ENCODE peak calls at places on chromosomes 3 and 15, in six cellular contexts. R, L, N, G, W and M are unnamed samples.

GRCh38 chr3:31533169-31533870 is 595 bp downstream of the STT3B start:
- DNase-seq in R (peak), L (peak), N (peak), G (peak), W (peak), M (peak)

GRCh38 chr15:26970712-26971210 is at the start of gene GABRG3:
- DNase-seq in R (peak), L (peak), N (no peak), G (no peak), W (peak), M (no peak)

GRCh38 chr15:74345051-74345450 is 22.4 kb downstream of the CYP11A1 start:
- DNase-seq in R (no peak), L (no peak), N (no peak), G (no peak), W (peak), M (no peak)

GRCh38 chr3:45546636-45547201 is 47.8 kb upstream of the LIMD1 start:
- DNase-seq in R (peak), L (peak), N (no peak), G (no peak), W (peak), M (no peak)

GRCh38 chr15:81106560-81106959 is 27.5 kb upstream of the CFAP161 start:
- DNase-seq in R (peak), L (peak), N (peak), G (peak), W (peak), M (peak)

GRCh38 chr3:30232142-30232541 is 374.3 kb upstream of the TGFBR2 start:
- DNase-seq in R (no peak), L (no peak), N (peak), G (no peak), W (no peak), M (no peak)

GRCh38 chr3:63199606-63200005 is 78.5 kb upstream of the SYNPR start:
- DNase-seq in R (no peak), L (no peak), N (no peak), G (no peak), W (no peak), M (no peak)

GRCh38 chr15:98873441-98874218 is 134.0 kb downstream of the PGPEP1L start:
- DNase-seq in R (no peak), L (no peak), N (no peak), G (no peak), W (no peak), M (no peak)

GRCh38 chr3:133874344-133874743 is 21.3 kb downstream of the RAB6B start:
- DNase-seq in R (no peak), L (no peak), N (no peak), G (no peak), W (no peak), M (no peak)

GRCh38 chr15:74614744-74615312 is 808 bp upstream of the CLK3 start:
- DNase-seq in R (peak), L (no peak), N (peak), G (peak), W (peak), M (peak)

GRCh38 chr15:67914537-67915373 is 74.9 kb upstream of the RNU6-1 start:
- DNase-seq in R (peak), L (peak), N (peak), G (peak), W (peak), M (peak)

GRCh38 chr15:43165801-43166325 is 19.3 kb upstream of the CCNDBP1 start:
- DNase-seq in R (no peak), L (no peak), N (no peak), G (no peak), W (no peak), M (no peak)

DNA sequence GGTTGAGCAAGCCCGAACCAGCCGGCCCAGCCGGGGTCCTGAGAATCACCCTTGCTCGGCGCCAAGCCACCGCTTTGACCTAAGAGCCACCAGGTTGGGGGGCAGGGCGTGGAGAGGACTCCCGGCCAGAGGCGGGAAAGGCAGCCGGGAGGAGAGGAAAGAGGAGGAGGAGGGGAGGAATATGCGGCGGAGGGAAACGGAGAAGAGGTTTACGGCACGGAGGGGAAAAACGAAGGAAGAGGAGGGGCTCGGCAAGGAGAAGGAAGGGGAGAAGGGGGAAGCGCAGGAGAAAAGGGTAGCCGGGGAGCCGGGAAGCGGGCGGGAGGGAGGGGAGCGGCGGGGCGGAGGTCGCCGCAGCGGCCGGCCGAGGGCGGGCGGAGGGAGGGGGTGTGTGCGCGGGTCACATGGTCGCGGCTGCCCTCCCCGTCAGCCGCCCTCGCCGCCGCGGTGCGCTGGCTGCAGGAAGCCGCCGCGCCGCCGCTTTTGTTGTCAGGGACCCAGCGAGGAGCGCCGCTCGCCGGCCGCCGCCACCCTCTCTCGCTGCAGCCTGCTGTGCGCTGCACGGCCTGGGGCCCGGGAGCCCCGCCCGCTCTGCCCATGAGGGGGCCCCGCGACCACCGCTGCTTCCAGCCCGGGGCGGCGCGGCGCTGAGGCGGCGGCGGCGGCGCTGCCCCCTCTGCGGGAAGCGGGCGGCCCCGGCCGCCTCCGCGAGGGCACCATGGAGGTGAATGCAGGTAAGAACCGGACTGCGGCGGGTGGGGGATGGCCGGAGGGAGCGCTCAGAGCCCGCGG is at the start of gene NR1D2:
- DNase-seq in R (peak), L (peak), N (peak), G (peak), W (peak), M (peak)
- TF ChIP-seq CTCF in R (no peak), L (no peak), N (no peak), G (no peak), W (no peak), M (no peak)

DNA sequence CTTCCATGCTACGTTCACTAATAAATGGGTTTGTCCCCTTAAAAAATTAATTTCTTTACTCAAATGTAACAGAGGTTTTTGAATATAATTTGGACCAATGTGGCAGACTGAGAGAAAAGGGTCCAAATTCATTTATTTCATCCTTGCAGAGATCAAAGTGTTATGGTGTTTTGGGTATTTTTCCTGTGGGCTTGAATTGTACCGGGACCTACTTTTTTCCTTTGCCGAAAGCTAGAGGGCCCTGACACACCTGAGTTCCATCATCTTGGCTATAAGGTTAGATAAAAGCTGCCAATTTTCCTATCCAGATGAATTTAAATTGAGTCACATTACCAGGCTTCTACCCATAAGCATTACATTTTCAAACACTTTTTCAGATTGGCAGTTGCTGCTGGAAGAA is 893 bp downstream of the CCNB2 start:
- DNase-seq in R (no peak), L (no peak), N (no peak), G (no peak), W (no peak), M (no peak)
- TF ChIP-seq CTCF in R (no peak), L (no peak), N (no peak), G (no peak), W (no peak), M (no peak)

GRCh38 chr3:159486580-159486979 is 502.1 kb upstream of the IL12A start:
- DNase-seq in R (no peak), L (peak), N (no peak), G (no peak), W (peak), M (no peak)
- TF ChIP-seq CTCF in R (peak), L (peak), N (no peak), G (no peak), W (peak), M (no peak)

GRCh38 chr3:65356331-65357286 is 668.8 kb upstream of the ADAMTS9 start:
- DNase-seq in R (no peak), L (no peak), N (peak), G (no peak), W (peak), M (no peak)
- TF ChIP-seq CTCF in R (no peak), L (no peak), N (no peak), G (no peak), W (no peak), M (no peak)

GRCh38 chr15:62277816-62278394 is 112.8 kb upstream of the C2CD4B start:
- DNase-seq in R (no peak), L (no peak), N (no peak), G (no peak), W (no peak), M (no peak)
- TF ChIP-seq CTCF in R (no peak), L (no peak), N (no peak), G (no peak), W (no peak), M (no peak)

DNA sequence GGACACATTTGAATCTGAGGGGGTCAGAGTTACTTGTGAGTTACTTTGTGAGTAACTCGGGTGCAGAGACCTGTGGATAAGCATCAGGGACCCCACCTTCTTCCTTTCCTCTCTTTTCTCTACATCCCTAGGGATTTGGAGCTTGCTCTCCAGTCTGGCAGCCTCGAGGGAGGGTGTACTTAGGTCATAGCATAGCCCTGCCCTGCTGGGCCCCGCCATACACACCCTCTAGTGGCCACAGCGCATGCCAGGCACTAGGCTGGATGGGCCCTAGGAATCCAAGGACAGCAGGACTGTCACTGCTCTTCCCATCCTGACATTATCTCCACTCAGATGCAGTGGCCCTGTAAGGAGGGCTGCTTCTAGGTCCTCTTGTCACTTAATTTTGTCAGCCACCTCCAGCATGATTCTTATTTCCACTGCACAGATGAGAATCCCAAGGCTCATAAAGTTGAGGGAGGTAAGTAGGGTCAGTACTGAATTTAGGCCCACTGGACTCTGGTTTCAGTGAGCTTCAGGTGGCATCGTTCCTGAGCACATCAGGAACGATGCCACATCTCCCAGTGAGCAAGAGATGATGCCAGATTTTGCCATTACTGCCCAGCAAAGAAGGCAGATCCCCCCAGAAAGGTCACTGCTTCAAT is 3.6 kb upstream of the SMAD6 start:
- DNase-seq in R (peak), L (peak), N (peak), G (peak), W (peak), M (peak)
- TF ChIP-seq CTCF in R (peak), L (peak), N (peak), G (peak), W (no peak), M (peak)

GRCh38 chr15:40859206-40859851 is 14.7 kb downstream of the RHOV start:
- DNase-seq in R (peak), L (peak), N (peak), G (peak), W (peak), M (peak)
- TF ChIP-seq CTCF in R (peak), L (peak), N (peak), G (peak), W (peak), M (peak)

GRCh38 chr15:65100427-65100826 is 14.6 kb downstream of the UBAP1L start:
- DNase-seq in R (no peak), L (no peak), N (no peak), G (no peak), W (no peak), M (peak)
- TF ChIP-seq CTCF in R (no peak), L (no peak), N (no peak), G (no peak), W (no peak), M (no peak)

GRCh38 chr3:113535898-113536297 is 3.5 kb downstream of the SIDT1 start:
- DNase-seq in R (no peak), L (no peak), N (no peak), G (no peak), W (no peak), M (no peak)
- TF ChIP-seq CTCF in R (no peak), L (peak), N (no peak), G (no peak), W (peak), M (no peak)

DNA sequence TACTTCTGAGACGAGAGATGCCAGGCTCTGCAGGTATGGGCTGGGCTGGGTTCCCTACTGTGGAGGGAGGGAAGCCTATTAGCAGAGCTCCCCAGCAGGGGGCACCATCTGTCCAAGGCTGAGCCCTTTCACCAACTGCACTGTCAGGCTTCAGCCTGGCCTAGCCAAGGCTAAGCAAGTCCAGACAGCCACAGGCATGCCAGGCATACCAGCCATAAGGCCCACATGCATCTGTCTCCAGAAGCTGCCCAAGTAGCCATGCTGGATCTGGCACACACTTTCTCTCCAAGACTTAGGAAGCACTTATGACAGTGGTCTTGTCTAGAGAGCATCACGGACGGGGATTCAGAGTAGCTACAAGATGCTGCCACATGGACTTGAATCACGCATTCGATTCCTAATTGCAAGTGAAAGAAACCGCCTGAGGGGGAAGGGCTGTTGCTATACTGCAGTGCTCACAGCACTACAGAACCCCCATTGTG is 28.3 kb downstream of the RUVBL1 start:
- DNase-seq in R (peak), L (peak), N (peak), G (peak), W (peak), M (peak)
- TF ChIP-seq CTCF in R (peak), L (peak), N (peak), G (peak), W (peak), M (peak)